ENCODE peak calls at places on chromosomes 13 and 19, in five cellular contexts. U is AG04450, Y is small intestine, B is colonic mucosa, L is esophagus squamous epithelium. O is an unnamed sample.

GRCh38 chr13:102538938-102539337 is 57.8 kb upstream of the TPP2 start:
- DNase-seq in Y (no peak), B (no peak), U (no peak), L (no peak), O (no peak)

GRCh38 chr13:109301276-109301675 is 485.1 kb downstream of the IRS2 start:
- DNase-seq in L (no peak), Y (no peak), U (no peak), B (no peak), O (no peak)

GRCh38 chr13:24746618-24747247 is 17.2 kb upstream of the RNF17 start:
- DNase-seq in L (no peak), Y (no peak), B (no peak), U (no peak), O (no peak)

GRCh38 chr13:113063091-113063491 is 42.5 kb upstream of the F7 start:
- DNase-seq in U (no peak), B (no peak), Y (no peak), L (no peak), O (no peak)

GRCh38 chr19:9885077-9885552 is 50.0 kb downstream of the PIN1 start:
- DNase-seq in L (no peak), Y (no peak), U (no peak), B (no peak), O (no peak)

GRCh38 chr13:94333131-94333820 is 146.2 kb downstream of the DCT start:
- DNase-seq in Y (no peak), U (no peak), L (no peak), B (no peak), O (no peak)

GRCh38 chr13:111095911-111096501 is 19.1 kb upstream of the ARHGEF7 start:
- DNase-seq in L (no peak), Y (no peak), B (no peak), U (no peak), O (no peak)

GRCh38 chr19:5696196-5697021 is 6.3 kb downstream of the RPL36 start:
- DNase-seq in B (no peak), U (no peak), Y (no peak), L (no peak), O (no peak)

DNA sequence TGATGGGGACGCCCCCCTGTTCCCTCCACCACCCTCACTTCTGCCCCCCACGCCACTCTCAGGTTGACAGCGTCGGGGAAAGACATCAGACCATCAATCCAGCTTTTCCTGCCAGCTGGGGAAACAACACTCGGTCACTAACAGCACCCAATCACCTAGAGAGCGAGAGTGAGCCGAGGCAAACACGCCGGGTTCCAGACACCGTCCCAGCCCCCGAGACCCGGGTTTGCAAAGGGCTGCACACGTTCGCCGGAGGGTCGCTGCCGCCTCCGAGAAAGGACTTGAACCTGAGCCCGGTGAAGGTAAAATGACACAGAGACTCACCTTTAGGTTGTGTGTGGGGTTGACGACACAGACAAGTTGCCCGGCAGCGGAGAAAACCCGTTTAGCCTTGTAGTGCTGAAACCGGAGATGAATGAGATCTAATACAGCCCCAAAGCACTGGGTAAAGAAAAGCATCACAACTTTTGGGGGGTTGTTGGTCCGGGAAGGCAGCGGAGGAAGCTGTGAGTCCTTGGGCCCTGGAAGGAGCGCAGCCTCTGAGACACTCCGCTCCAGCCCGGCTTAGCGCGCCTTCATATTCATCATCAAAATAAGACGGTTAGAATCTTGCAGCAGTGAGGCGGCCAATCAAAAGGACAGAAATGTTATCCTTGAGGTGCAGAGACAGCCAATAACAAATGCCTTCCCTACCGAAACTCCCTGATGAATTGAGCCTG is at the start of gene SIAH3:
- DNase-seq in Y (no peak), B (no peak), U (no peak), L (no peak), O (no peak)
- H3K4me3 ChIP-seq in Y (no peak), B (peak), U (no peak), L (peak), O (no peak)

GRCh38 chr13:114129649-114130062 is 2.8 kb downstream of the RASA3 start:
- DNase-seq in L (no peak), B (no peak), Y (no peak), U (no peak), O (no peak)
- H3K4me3 ChIP-seq in L (no peak), B (peak), Y (no peak), U (peak), O (peak)

DNA sequence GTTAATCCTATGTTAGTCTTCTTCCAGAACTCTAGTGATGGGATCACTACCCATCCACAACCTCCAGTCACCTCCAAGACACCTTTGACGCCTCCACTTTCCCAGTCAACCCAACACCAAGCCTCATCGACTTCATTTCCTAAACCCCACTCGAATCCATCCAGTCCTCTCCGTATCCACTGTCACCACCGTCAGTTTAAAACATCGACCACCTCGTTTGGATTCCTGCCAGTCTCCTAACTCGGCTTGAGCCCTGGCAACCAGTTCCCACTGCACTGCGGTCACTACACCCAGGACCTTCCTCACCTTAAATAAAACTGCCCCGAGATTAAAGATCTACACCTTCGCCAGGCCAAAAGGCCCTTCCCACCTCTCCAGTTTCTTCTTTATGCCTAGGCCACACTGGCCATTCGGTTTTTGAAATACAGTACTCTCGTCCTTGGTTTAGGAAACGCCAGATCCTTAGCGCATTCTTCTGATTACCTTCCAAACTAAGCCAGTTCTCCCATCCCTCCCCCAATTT is 1.2 kb downstream of the MTIF3 start:
- DNase-seq in U (no peak), Y (peak), B (no peak), L (no peak), O (no peak)
- H3K4me3 ChIP-seq in U (peak), Y (peak), B (peak), L (peak), O (peak)

DNA sequence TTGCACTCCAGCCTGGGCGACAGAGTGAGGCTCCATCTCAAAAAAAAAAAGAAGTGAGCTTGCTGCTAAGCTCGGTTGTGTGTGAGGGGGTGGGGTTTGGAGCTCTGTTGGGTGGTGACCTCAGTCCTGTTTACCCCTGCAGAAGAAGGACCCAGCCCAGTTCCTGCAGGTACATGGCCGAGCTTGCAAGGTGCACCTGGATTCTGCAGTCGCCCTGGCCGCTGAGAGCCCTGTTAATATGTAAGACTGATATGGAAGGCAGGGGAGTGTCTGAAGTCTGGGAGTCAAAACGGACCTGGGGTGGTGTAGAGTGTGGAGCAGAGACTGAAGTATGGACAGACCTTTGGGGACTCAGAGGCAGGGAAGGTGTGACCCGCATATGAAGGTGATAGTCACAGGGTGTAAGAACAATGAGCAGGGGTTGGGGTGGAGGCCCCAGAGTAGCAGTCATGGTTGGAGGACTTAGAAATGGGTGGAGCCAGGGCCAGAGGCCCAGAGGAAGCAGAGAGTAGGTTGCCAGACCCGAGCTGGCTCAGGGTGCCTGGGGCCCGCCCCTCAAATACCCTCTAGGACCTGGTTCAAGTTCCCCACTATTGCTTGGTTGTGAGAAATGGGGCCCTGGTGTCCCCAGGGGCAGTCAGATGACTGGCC is 13.2 kb downstream of the CLASRP start:
- DNase-seq in B (peak), L (no peak), U (no peak), Y (peak), O (no peak)
- H3K4me3 ChIP-seq in B (no peak), L (no peak), U (no peak), Y (no peak), O (no peak)

DNA sequence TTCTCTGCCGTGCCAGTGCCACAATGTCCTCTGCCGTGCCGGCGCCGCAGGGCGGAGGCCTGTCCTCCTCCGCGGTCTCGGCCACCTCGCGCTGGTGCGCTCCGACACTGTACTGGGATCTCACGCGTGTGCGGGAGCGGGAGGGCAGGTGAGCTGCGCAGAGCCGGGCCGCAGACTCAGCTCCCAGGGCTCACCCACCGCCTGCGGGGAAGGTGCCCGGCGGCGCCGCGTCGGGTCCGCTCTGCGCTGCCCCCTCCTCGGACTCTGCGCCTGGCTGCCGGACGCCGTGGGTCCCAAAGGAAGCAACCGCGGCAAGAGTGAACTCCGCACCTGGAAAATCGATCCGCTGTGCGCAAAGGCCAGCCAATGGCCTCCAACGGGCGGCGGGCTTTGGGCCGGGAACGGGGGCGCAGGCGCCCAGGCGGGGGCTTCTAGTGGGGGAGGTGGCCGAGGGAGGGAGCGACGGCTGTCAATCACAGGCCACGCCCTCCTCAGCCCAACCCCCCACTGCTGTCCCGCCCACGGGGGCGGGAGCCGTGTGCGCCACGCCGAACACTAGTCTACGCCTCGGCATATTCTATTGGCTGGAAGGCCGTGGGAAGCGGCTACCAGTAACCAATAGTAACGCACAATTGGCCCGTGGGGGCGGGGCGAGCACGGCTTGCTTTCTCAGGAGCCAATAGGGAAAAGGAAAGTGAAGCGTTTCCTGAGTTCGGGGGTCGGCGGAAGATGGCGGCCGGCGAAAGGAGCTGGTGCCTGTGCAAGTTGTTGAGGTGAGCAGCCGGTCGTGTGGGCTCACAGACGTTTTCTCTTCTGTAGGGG is at the start of gene ALG11:
- DNase-seq in Y (peak), B (peak), L (peak), U (peak), O (peak)
- H3K4me3 ChIP-seq in Y (peak), B (peak), L (peak), U (peak), O (peak)

O was measured in GM12864.